ENCODE peak calls at places on chromosomes 6 and 20, in seven cellular contexts. T, N, L, V, F, C and E are unnamed samples.

GRCh38 chr6:34377984-34378383 is 14.5 kb downstream of the NUDT3 start:
- DNase-seq in T (no peak), N (no peak), L (no peak), V (no peak), F (no peak), C (no peak), E (no peak)

GRCh38 chr20:13286052-13286451 is 65.0 kb downstream of the ISM1 start:
- DNase-seq in T (no peak), N (no peak), L (no peak), V (no peak), F (no peak), C (no peak), E (no peak)

GRCh38 chr6:107390056-107390455 is 69.3 kb downstream of the PDSS2 start:
- DNase-seq in T (no peak), N (no peak), L (no peak), V (no peak), F (no peak), C (no peak), E (no peak)

GRCh38 chr20:64155258-64156135 is 8.8 kb upstream of the MYT1 start:
- DNase-seq in T (no peak), N (no peak), L (no peak), V (no peak), F (no peak), C (no peak), E (no peak)

GRCh38 chr6:89970609-89971337 is 76.5 kb downstream of the GJA10 start:
- DNase-seq in T (peak; percentile 59), N (no peak), L (no peak), V (no peak), F (peak; percentile 69), C (no peak), E (no peak)

GRCh38 chr20:24584078-24584477 is 114.6 kb downstream of the SYNDIG1 start:
- DNase-seq in T (no peak), N (no peak), L (no peak), V (no peak), F (no peak), C (no peak), E (no peak)

GRCh38 chr6:106149472-106150069 is 63.4 kb downstream of the PRDM1 start:
- DNase-seq in T (no peak), N (no peak), L (no peak), V (no peak), F (no peak), C (no peak), E (no peak)

GRCh38 chr6:44667668-44668390 is 280.3 kb downstream of the CDC5L start:
- DNase-seq in T (no peak), N (peak; percentile 51), L (no peak), V (no peak), F (peak; percentile 54), C (no peak), E (no peak)

GRCh38 chr6:169097336-169098052 is 156.2 kb downstream of the THBS2 start:
- DNase-seq in T (peak; percentile 88), N (no peak), L (no peak), V (no peak), F (no peak), C (no peak), E (no peak)

GRCh38 chr6:122365775-122366403 is 33.6 kb upstream of the HSF2 start:
- DNase-seq in T (no peak), N (no peak), L (no peak), V (no peak), F (peak; percentile 22), C (no peak), E (no peak)

GRCh38 chr6:32047084-32047478 is 8.9 kb downstream of the CYP21A2 start:
- DNase-seq in T (no peak), N (peak; percentile 77), L (peak; percentile 38), V (peak; percentile 68), F (peak; percentile 50), C (no peak), E (no peak)

GRCh38 chr20:23634044-23634801 is 3.5 kb downstream of the CST3 start:
- DNase-seq in T (no peak), N (no peak), L (no peak), V (no peak), F (no peak), C (no peak), E (peak; percentile 83)